ENCODE peak calls at places on chromosomes 5 and 9, in four cellular contexts. F, O, L and N are unnamed samples.

GRCh38 chr9:132192728-132193127 is 30.9 kb downstream of the NTNG2 start:
- DNase-seq in F (no peak), O (peak; percentile 29), L (no peak), N (no peak)

GRCh38 chr5:56585466-56585865 is 229.9 kb upstream of the MAP3K1 start:
- DNase-seq in F (peak; percentile 39), O (peak; percentile 63), L (peak; percentile 38), N (no peak)

GRCh38 chr5:139795074-139796001 is at the start of gene PSD2:
- DNase-seq in F (no peak), O (no peak), L (no peak), N (no peak)

GRCh38 chr5:67983251-67983941 is 232.2 kb upstream of the PIK3R1 start:
- DNase-seq in F (peak; percentile 83), O (peak; percentile 72), L (peak; percentile 87), N (no peak)

GRCh38 chr9:95726756-95727155 is 148.7 kb upstream of the ERCC6L2 start:
- DNase-seq in F (peak; percentile 57), O (peak; percentile 59), L (peak; percentile 77), N (peak; percentile 35)

GRCh38 chr5:174571662-174572397 is 152.6 kb upstream of the MSX2 start:
- DNase-seq in F (peak; percentile 96), O (peak; percentile 98), L (peak; percentile 98), N (no peak)

GRCh38 chr5:139335811-139336210 is 5.8 kb upstream of the PAIP2 start:
- DNase-seq in F (no peak), O (no peak), L (no peak), N (no peak)

GRCh38 chr5:90956511-90956910 is 397.9 kb downstream of the ADGRV1 start:
- DNase-seq in F (peak; percentile 19), O (no peak), L (no peak), N (no peak)

GRCh38 chr5:143134900-143135299 is 268.6 kb downstream of the NR3C1 start:
- DNase-seq in F (no peak), O (peak; percentile 59), L (no peak), N (no peak)

GRCh38 chr5:151213803-151214613 is 9.9 kb downstream of the CCDC69 start:
- DNase-seq in F (peak; percentile 67), O (no peak), L (peak; percentile 53), N (peak; percentile 97)

GRCh38 chr9:19074836-19075235 is 25.6 kb downstream of the RRAGA start:
- DNase-seq in F (no peak), O (peak; percentile 22), L (no peak), N (no peak)

GRCh38 chr5:16152601-16153568 is 26.7 kb downstream of the MARCHF11 start:
- DNase-seq in F (no peak), O (no peak), L (no peak), N (no peak)

GRCh38 chr5:88833371-88834107 is 49.4 kb downstream of the MEF2C start:
- DNase-seq in F (peak; percentile 51), O (peak; percentile 74), L (peak; percentile 75), N (peak; percentile 29)

GRCh38 chr9:110115868-110116542 is 92.0 kb downstream of the C9orf152 start:
- DNase-seq in F (peak; percentile 96), O (peak; percentile 91), L (peak; percentile 95), N (no peak)

GRCh38 chr9:98971168-98971914 is 27.6 kb downstream of the COL15A1 start:
- DNase-seq in F (peak; percentile 86), O (peak; percentile 91), L (peak; percentile 78), N (no peak)

GRCh38 chr9:136244116-136244775 is 1.4 kb downstream of the QSOX2 start:
- DNase-seq in F (no peak), O (no peak), L (no peak), N (peak; percentile 84)

GRCh38 chr9:88998911-88999310 is 7.6 kb downstream of the S1PR3 start:
- DNase-seq in F (peak; percentile 62), O (no peak), L (peak; percentile 95), N (no peak)

GRCh38 chr5:16345454-16345853 is 120.1 kb downstream of the ZNF622 start:
- DNase-seq in F (no peak), O (no peak), L (no peak), N (no peak)

GRCh38 chr5:73892806-73893205 is 266.8 kb downstream of the ARHGEF28 start:
- DNase-seq in F (peak; percentile 69), O (peak; percentile 96), L (peak; percentile 93), N (no peak)

GRCh38 chr5:119816055-119816454 is 186.7 kb downstream of the FAM170A start:
- DNase-seq in F (no peak), O (no peak), L (no peak), N (no peak)

GRCh38 chr5:76144892-76145291 is 61.7 kb downstream of the SV2C start:
- DNase-seq in F (no peak), O (no peak), L (no peak), N (no peak)

GRCh38 chr9:121888438-121888775 is 204.7 kb downstream of the TTLL11 start:
- DNase-seq in F (peak; percentile 81), O (peak; percentile 85), L (peak; percentile 63), N (no peak)

GRCh38 chr9:15982182-15982581 is 429.3 kb downstream of the CCDC171 start:
- DNase-seq in F (peak; percentile 29), O (no peak), L (no peak), N (no peak)

GRCh38 chr5:80128129-80128528 is 93.0 kb downstream of the THBS4 start:
- DNase-seq in F (peak; percentile 21), O (no peak), L (no peak), N (no peak)

GRCh38 chr5:42467981-42468524 is 44.8 kb downstream of the GHR start:
- DNase-seq in F (no peak), O (no peak), L (no peak), N (no peak)

GRCh38 chr5:1104327-1105006 is 7.4 kb downstream of the SLC12A7 start:
- DNase-seq in F (no peak), O (no peak), L (no peak), N (no peak)

GRCh38 chr9:82764270-82764669 is 298.7 kb downstream of the RASEF start:
- DNase-seq in F (no peak), O (no peak), L (no peak), N (no peak)

GRCh38 chr9:97415146-97415545 is 3.2 kb downstream of the TDRD7 start:
- DNase-seq in F (no peak), O (no peak), L (no peak), N (no peak)

GRCh38 chr5:141094481-141095262 is at the start of gene PCDHB2:
- DNase-seq in F (peak; percentile 92), O (peak; percentile 14), L (peak; percentile 56), N (no peak)

GRCh38 chr9:74760031-74760700 is 127.6 kb downstream of the TRPM6 start:
- DNase-seq in F (peak; percentile 85), O (peak; percentile 97), L (peak; percentile 96), N (no peak)

GRCh38 chr5:149790276-149790675 is 60.2 kb downstream of the PPARGC1B start:
- DNase-seq in F (no peak), O (no peak), L (no peak), N (no peak)

GRCh38 chr5:54095969-54096368 is 214.4 kb downstream of the ARL15 start:
- DNase-seq in F (no peak), O (no peak), L (no peak), N (no peak)

GRCh38 chr9:75483636-75484035 is 395.3 kb downstream of the OSTF1 start:
- DNase-seq in F (no peak), O (no peak), L (peak; percentile 0), N (no peak)

GRCh38 chr9:98563212-98563907 is 145.4 kb downstream of the GABBR2 start:
- DNase-seq in F (no peak), O (no peak), L (no peak), N (no peak)

GRCh38 chr9:127123239-127123935 is 952 bp upstream of the ANGPTL2 start:
- DNase-seq in F (no peak), O (no peak), L (no peak), N (no peak)
- H3K27ac ChIP-seq in F (peak overlapping the region; percentile 21), O (peak overlapping the region; percentile 83), L (peak overlapping the region; percentile 89), N (no peak overlapping the region)

DNA sequence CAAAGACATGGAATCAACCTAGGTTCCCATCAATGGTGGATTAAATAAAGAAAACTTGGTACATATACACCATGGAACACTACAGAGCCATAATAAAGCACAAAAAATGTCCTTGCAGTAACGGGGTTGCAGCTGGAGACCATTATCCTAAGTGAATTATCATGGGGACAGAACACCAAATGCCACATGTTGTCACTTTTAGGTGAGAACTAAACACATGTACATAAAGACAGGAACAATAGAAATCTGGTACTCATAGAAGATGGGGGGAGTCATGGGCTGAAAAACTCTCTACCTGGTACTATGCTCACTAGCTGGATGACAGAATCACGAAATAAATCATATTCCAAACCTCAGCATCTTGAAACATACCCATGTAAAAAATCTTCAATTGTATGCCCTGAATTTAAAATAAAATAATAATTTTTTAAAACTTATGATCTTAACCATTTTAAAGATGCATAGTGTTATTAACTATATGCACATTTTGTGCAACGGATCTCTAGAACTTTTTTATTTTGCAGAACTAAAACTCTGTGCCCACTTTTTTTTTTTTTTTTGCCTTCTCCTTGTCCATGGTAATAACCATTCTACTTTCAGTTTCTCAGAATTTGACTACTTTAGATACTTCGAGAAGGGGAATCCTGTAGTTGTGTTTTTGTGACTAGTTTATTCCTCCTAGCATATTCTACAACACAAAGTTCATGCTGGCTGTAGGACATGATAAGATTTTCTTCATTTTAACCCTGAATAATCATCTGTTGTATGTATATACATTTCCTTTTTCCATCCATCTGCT is 1081.6 kb upstream of the ACO1 start:
- DNase-seq in F (no peak), O (no peak), L (no peak), N (no peak)
- H3K4me2 ChIP-seq in F (no peak overlapping the region), O (no peak overlapping the region), L (no peak overlapping the region), N (peak overlapping the region; percentile 23)

GRCh38 chr9:133238851-133239532 is 29.9 kb upstream of the OBP2B start:
- DNase-seq in F (peak; percentile 73), O (peak; percentile 19), L (peak; percentile 32), N (peak; percentile 44)
- H2AFZ ChIP-seq in F (peak overlapping the region; percentile 73), O (peak overlapping the region; percentile 89), L (peak overlapping the region; percentile 78), N (no peak overlapping the region)

DNA sequence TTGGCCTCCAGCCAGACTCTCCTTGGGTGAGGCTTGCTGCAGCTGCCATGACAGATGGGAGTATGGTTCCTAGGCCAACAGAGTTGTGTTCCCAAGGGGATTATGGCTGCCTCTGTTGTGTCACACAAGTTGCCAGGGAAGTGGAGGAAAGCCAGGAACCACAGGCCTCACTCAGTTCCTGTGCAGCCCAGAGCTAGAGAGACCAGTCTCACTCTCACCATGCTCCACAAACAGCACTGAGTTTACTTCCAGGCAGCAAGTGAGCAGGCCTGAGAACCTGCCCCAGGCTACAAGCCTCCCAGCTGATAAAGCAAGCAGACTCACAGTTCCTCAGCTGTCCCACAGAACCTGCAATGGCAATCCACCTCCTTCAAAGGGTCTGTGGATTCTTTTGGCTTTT is 273.7 kb upstream of the TAS2R1 start:
- DNase-seq in F (peak; percentile 17), O (peak; percentile 62), L (peak; percentile 30), N (no peak)
- H3K27ac ChIP-seq in F (no peak overlapping the region), O (no peak overlapping the region), L (no peak overlapping the region), N (no peak overlapping the region)

GRCh38 chr9:112648624-112649023 is 69.3 kb downstream of the INIP start:
- DNase-seq in F (no peak), O (no peak), L (no peak), N (no peak)

GRCh38 chr9:112659906-112660305 is 58.0 kb downstream of the INIP start:
- DNase-seq in F (no peak), O (no peak), L (no peak), N (no peak)

GRCh38 chr9:112655633-112656032 is 62.3 kb downstream of the INIP start:
- DNase-seq in F (no peak), O (no peak), L (no peak), N (no peak)

GRCh38 chr9:112654282-112654681 is 63.6 kb downstream of the INIP start:
- DNase-seq in F (no peak), O (no peak), L (no peak), N (no peak)
- H3K4me2 ChIP-seq in F (no peak overlapping the region), O (no peak overlapping the region), L (no peak overlapping the region), N (no peak overlapping the region)